ENCODE peak calls at places on chromosomes 6 and 20, in four cellular contexts. W is body of pancreas, M is HepG2, C is ovary. V is an unnamed sample.

GRCh38 chr20:4956200-4956810 is 45.0 kb downstream of the SLC23A2 start:
- DNase-seq in M (peak; percentile 76), W (no peak), C (no peak), V (no peak)

GRCh38 chr6:45566882-45567281 is 189.1 kb upstream of the SUPT3H start:
- DNase-seq in C (no peak), W (no peak), M (peak; percentile 52), V (no peak)

GRCh38 chr20:20017852-20018245 is 687 bp downstream of the NAA20 start:
- DNase-seq in W (no peak), M (peak; percentile 40), C (no peak), V (no peak)

GRCh38 chr6:89034586-89035251 is 45.8 kb upstream of the PNRC1 start:
- DNase-seq in W (no peak), C (peak; percentile 27), M (peak; percentile 67), V (no peak)

GRCh38 chr20:32606790-32607189 is 21.7 kb upstream of the NOL4L start:
- DNase-seq in W (no peak), C (no peak), M (no peak), V (no peak)

GRCh38 chr20:2693996-2694471 is 1.5 kb downstream of the EBF4 start:
- DNase-seq in M (no peak), W (no peak), C (peak; percentile 38), V (no peak)

GRCh38 chr6:12266571-12266970 is 23.6 kb upstream of the EDN1 start:
- DNase-seq in M (no peak), C (no peak), W (no peak), V (no peak)

GRCh38 chr6:3750324-3751018 is 1.0 kb downstream of the PXDC1 start:
- DNase-seq in M (peak; percentile 62), C (peak; percentile 86), W (peak; percentile 85), V (peak; percentile 88)

GRCh38 chr6:3119040-3119723 is 671 bp downstream of the BPHL start:
- DNase-seq in W (no peak), C (no peak), M (peak; percentile 84), V (no peak)

GRCh38 chr6:25769983-25770382 is 15.4 kb downstream of the SLC17A4 start:
- DNase-seq in W (no peak), C (no peak), M (no peak), V (no peak)

GRCh38 chr6:150200428-150201105 is 57.7 kb downstream of the PPP1R14C start:
- DNase-seq in W (no peak), C (no peak), M (no peak), V (no peak)

GRCh38 chr20:38286586-38287502 is 17.1 kb upstream of the BPI start:
- DNase-seq in W (no peak), M (peak; percentile 38), C (no peak), V (no peak)

GRCh38 chr6:41546866-41547798 is 951 bp downstream of the FOXP4 start:
- DNase-seq in M (no peak), C (peak; percentile 55), W (peak; percentile 66), V (no peak)

GRCh38 chr6:139452176-139452876 is 77.9 kb upstream of the CITED2 start:
- DNase-seq in C (no peak), M (no peak), W (no peak), V (no peak)

GRCh38 chr20:39112196-39112743 is 150.1 kb downstream of the DHX35 start:
- DNase-seq in W (peak; percentile 63), C (no peak), M (peak; percentile 65), V (peak; percentile 29)

GRCh38 chr6:115969207-115969929 is 91.3 kb downstream of the FRK start:
- DNase-seq in M (no peak), C (no peak), W (peak; percentile 6), V (no peak)

GRCh38 chr20:46139243-46139889 is 21.3 kb downstream of the CD40 start:
- DNase-seq in M (no peak), W (no peak), C (no peak), V (no peak)

GRCh38 chr20:46133886-46134654 is 16.0 kb downstream of the CD40 start:
- DNase-seq in M (no peak), W (no peak), C (no peak), V (no peak)

GRCh38 chr20:46137816-46138215 is 19.7 kb downstream of the CD40 start:
- DNase-seq in W (no peak), M (no peak), C (no peak), V (no peak)

GRCh38 chr20:46134716-46135115 is 16.6 kb downstream of the CD40 start:
- DNase-seq in W (no peak), M (no peak), C (no peak), V (no peak)

GRCh38 chr20:46135856-46136633 is 17.9 kb downstream of the CD40 start:
- DNase-seq in C (no peak), W (no peak), M (no peak), V (no peak)
- TF ChIP-seq POLR2A in C (no peak), W (no peak), M (no peak), V (no peak)

GRCh38 chr6:10419749-10420545 is 5.1 kb upstream of the TFAP2A start:
- DNase-seq in W (no peak), C (no peak), M (no peak), V (no peak)

GRCh38 chr6:10420546-10421507 is 6.0 kb upstream of the TFAP2A start:
- DNase-seq in M (no peak), W (no peak), C (no peak), V (no peak)

GRCh38 chr6:10422282-10423034 is 7.6 kb upstream of the TFAP2A start:
- DNase-seq in C (no peak), M (no peak), W (no peak), V (no peak)

GRCh38 chr6:10424005-10424404 is 9.1 kb upstream of the TFAP2A start:
- DNase-seq in W (no peak), C (no peak), M (no peak), V (no peak)

GRCh38 chr6:10421508-10422281 is 6.8 kb upstream of the TFAP2A start:
- DNase-seq in M (no peak), C (no peak), W (no peak), V (no peak)
- TF ChIP-seq CTCF in M (no peak), C (no peak), W (no peak), V (no peak)

GRCh38 chr6:24402697-24403500 is at the start of gene MRS2:
- DNase-seq in W (peak; percentile 95), C (peak; percentile 80), M (peak; percentile 85), V (peak; percentile 90)
- TF ChIP-seq POLR2A in W (peak; percentile 91), C (no peak), M (peak; percentile 97), V (peak; percentile 80)

DNA sequence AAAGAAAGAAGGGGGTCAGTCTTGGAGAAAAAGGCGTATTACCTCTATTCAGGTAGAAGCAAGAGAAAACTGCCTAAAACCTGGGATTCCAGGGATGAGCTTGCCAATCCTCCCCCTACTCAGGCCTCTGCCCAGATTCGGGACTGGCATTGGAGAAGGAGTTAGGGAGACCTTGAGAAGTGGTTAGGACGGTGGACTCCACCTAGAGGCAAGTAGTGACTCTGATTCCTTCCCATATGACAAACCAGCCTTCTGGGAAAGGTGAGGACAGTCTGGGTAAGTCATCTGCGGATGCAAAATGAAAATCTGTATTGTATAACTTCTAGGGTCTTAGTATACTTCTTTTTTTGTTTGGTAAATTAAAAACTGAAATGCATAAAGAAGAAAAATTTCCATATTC is 43.8 kb downstream of the SLX4IP start:
- DNase-seq in C (no peak), M (no peak), W (no peak), V (no peak)
- TF ChIP-seq CTCF in C (no peak), M (no peak), W (no peak), V (no peak)

DNA sequence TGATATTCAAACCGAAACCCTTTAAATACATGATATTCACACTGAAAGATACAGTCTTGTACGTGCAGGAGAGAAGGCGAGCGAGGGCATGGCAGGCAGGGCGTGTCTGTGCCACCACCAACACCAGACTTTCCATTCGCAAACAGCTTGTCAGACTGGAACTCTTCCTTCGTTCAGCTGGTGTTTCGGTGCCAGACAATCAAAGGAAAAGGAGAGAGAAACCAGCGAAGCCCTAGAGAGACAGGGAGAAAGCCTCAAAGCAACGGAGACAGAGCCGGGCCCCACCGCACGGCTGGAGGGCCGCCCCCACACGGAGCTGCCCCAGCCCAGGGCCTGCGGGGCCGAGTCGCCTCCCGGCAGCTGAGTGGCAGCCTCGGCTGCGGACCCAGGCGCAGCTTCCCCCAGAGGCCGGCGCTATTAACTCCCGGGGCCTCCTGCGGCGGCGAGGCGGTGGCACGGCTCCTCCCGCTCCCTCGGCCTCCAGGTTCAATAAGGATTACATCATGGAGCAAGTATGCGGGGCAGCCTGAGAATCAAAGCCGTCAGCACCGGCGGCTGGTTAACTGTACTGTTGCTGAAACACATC is 32.1 kb upstream of the NR2E1 start:
- DNase-seq in W (peak; percentile 92), C (peak; percentile 41), M (peak; percentile 86), V (peak; percentile 62)
- TF ChIP-seq POLR2A in W (peak; percentile 95), C (no peak), M (no peak), V (no peak)

GRCh38 chr6:291148-291696 is 1.1 kb upstream of the DUSP22 start:
- DNase-seq in W (peak; percentile 62), C (no peak), M (no peak), V (no peak)

GRCh38 chr6:293185-294174 is 1.2 kb downstream of the DUSP22 start:
- DNase-seq in M (no peak), C (no peak), W (peak; percentile 47), V (no peak)

GRCh38 chr6:291697-292505 is at the start of gene DUSP22:
- DNase-seq in W (peak; percentile 92), C (peak; percentile 87), M (peak; percentile 80), V (peak; percentile 90)

GRCh38 chr6:294656-295565 is 2.6 kb downstream of the DUSP22 start:
- DNase-seq in M (no peak), C (no peak), W (no peak), V (no peak)

GRCh38 chr6:292506-293184 is 358 bp downstream of the DUSP22 start:
- DNase-seq in M (peak; percentile 51), W (peak; percentile 75), C (peak; percentile 67), V (peak; percentile 61)
- TF ChIP-seq CTCF in M (peak; percentile 50), W (no peak), C (no peak), V (no peak)

DNA sequence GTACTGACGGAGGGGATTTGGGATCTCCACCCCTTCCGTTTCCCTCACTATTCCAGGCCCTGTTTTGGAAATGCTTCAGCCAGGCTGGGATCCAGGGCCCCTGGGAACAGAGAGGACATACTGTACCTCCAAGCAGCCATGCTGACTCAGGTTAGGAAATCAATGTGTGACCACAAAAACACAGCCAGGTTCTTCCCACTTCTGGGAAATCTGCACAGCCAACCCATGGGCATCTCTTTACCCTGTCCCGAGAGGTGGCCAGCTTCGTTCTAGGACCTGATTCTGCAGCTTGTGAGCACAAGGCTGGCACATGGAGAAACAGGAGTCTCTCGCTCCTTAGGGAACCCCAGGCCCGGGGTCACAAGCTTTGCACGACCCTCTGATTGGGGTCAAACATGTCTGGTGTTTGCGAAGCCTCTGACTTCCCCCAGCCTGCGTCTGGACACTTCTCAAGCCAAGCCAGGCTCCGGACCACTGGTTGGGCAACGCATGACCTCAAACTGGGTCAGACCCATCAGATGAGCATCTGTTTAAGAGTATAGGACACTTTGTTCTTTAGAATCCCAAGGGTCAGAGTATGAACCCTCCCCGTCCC is 8.3 kb upstream of the TTPAL start:
- DNase-seq in C (no peak), W (peak; percentile 55), M (peak; percentile 48), V (no peak)
- TF ChIP-seq POLR2A in C (no peak), W (no peak), M (no peak), V (no peak)

GRCh38 chr6:47733879-47734558 is 35.6 kb downstream of the ADGRF4 start:
- DNase-seq in M (peak; percentile 28), W (peak; percentile 7), C (no peak), V (peak; percentile 13)
- TF ChIP-seq CTCF in M (peak; percentile 59), W (no peak), C (no peak), V (peak; percentile 68)